ENCODE peak calls at places on chromosomes 11 and 22, in eight cellular contexts. I, Y, D, Q, G, M, T and X are unnamed samples.

GRCh38 chr11:8317164-8317563 is 53.5 kb upstream of the LMO1 start:
- DNase-seq in Y (peak), Q (no peak), T (no peak), G (no peak), M (no peak), D (no peak), I (no peak), X (peak)

GRCh38 chr11:120442031-120442430 is 69.5 kb upstream of the GRIK4 start:
- DNase-seq in Y (no peak), T (no peak), D (no peak), Q (no peak), M (no peak), G (no peak), I (no peak), X (no peak)

GRCh38 chr22:20577549-20577975 is 70.2 kb downstream of the MED15 start:
- DNase-seq in I (no peak), Q (no peak), G (no peak), M (no peak), Y (no peak), D (no peak), T (peak), X (no peak)

GRCh38 chr11:59706518-59707285 is 6.9 kb downstream of the OR10V1 start:
- DNase-seq in D (no peak), Y (peak), Q (peak), M (no peak), I (peak), T (peak), G (no peak), X (no peak)

GRCh38 chr11:11978792-11979486 is 29.5 kb downstream of the DKK3 start:
- DNase-seq in Y (peak), T (peak), G (no peak), D (no peak), Q (no peak), M (no peak), I (no peak), X (no peak)

GRCh38 chr11:10208045-10208674 is 85.9 kb downstream of the SBF2 start:
- DNase-seq in M (no peak), Y (peak), D (no peak), I (no peak), T (peak), Q (peak), G (peak), X (no peak)

GRCh38 chr11:33773399-33774355 is 643 bp downstream of the FBXO3 start:
- DNase-seq in I (no peak), D (peak), T (no peak), Q (peak), G (peak), Y (no peak), M (no peak), X (no peak)

GRCh38 chr22:32281092-32281491 is 25.9 kb upstream of the SLC5A4 start:
- DNase-seq in I (no peak), Q (peak), D (no peak), M (no peak), G (no peak), T (peak), Y (peak), X (no peak)

GRCh38 chr11:38060930-38061329 is 1462.9 kb upstream of the RAG2 start:
- DNase-seq in D (no peak), I (no peak), Q (peak), M (no peak), T (no peak), G (no peak), Y (no peak), X (no peak)

GRCh38 chr22:39932918-39933649 is 27.1 kb upstream of the TMA7B start:
- DNase-seq in Q (peak), M (no peak), G (peak), D (no peak), I (peak), T (peak), Y (peak), X (no peak)

GRCh38 chr22:47013861-47014635 is 251.6 kb downstream of the TBC1D22A start:
- DNase-seq in T (no peak), M (no peak), D (no peak), Y (no peak), Q (no peak), G (no peak), I (no peak), X (no peak)

GRCh38 chr11:83572521-83572920 is 286.4 kb upstream of the CCDC90B start:
- DNase-seq in Y (no peak), M (no peak), Q (no peak), I (no peak), D (no peak), G (no peak), T (peak), X (no peak)

GRCh38 chr11:50275133-50275532 is 242.5 kb downstream of the OR4C45 start:
- DNase-seq in M (no peak), Q (no peak), G (no peak), D (no peak), I (no peak), T (no peak), Y (no peak), X (no peak)
- TF ChIP-seq CTCF in M (no peak), Q (no peak), G (no peak), D (no peak), I (no peak), T (no peak), Y (no peak), X (no peak)

GRCh38 chr11:67689178-67689577 is 14.8 kb upstream of the ALDH3B2 start:
- DNase-seq in I (no peak), G (no peak), D (no peak), M (no peak), Q (no peak), T (no peak), Y (no peak), X (no peak)

GRCh38 chr11:67694875-67695555 is 20.6 kb upstream of the ALDH3B2 start:
- DNase-seq in G (no peak), T (no peak), Y (no peak), Q (no peak), D (no peak), M (no peak), I (no peak), X (no peak)

GRCh38 chr11:67687986-67688385 is 13.6 kb upstream of the ALDH3B2 start:
- DNase-seq in D (no peak), M (no peak), Y (no peak), Q (no peak), G (no peak), T (no peak), I (no peak), X (no peak)

GRCh38 chr11:67695606-67696005 is 21.2 kb upstream of the ALDH3B2 start:
- DNase-seq in G (no peak), T (no peak), D (no peak), Y (no peak), Q (no peak), M (no peak), I (no peak), X (no peak)

DNA sequence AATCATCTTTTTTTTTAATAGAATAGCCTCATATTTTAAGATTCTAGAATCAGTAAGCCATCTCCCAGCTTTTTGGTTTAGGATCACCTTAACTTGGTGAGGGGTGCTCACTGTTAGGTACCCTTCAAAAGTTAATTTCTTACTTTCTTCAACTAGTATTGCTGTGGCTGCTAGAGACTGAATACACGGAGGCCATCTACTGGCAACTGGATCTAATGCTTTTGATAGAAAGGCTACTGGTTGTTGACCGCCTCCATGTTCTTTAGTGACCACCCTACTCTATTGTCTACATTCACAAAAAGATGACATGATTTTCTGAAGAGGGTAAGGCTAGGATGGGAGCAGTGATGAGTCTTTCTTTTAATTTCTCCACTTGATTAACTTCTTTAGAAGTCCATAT is 16.7 kb upstream of the ALDH3B2 start:
- DNase-seq in Y (no peak), M (no peak), D (no peak), T (no peak), G (peak), Q (peak), I (no peak), X (no peak)
- TF ChIP-seq CTCF in Y (peak), M (peak), D (peak), T (no peak), G (peak), Q (peak), I (no peak), X (no peak)

GRCh38 chr22:44707178-44707577 is 5.2 kb downstream of the PRR5 start:
- DNase-seq in I (no peak), D (no peak), T (no peak), Y (no peak), Q (no peak), G (no peak), M (no peak), X (no peak)

GRCh38 chr22:44704159-44705021 is 2.4 kb downstream of the PRR5 start:
- DNase-seq in Y (no peak), T (no peak), M (no peak), D (no peak), Q (no peak), G (no peak), I (no peak), X (no peak)

GRCh38 chr22:44703269-44703870 is 1.4 kb downstream of the PRR5 start:
- DNase-seq in D (no peak), I (no peak), M (no peak), T (no peak), Y (no peak), Q (no peak), G (no peak), X (no peak)

GRCh38 chr22:44706488-44706887 is 4.5 kb downstream of the PRR5 start:
- DNase-seq in Y (no peak), I (no peak), Q (no peak), T (no peak), D (no peak), M (no peak), G (no peak), X (no peak)

GRCh38 chr22:44705022-44705297 is 3.0 kb downstream of the PRR5 start:
- DNase-seq in Q (no peak), I (no peak), D (no peak), T (no peak), G (no peak), M (no peak), Y (no peak), X (no peak)
- TF ChIP-seq CTCF in Q (no peak), I (no peak), D (no peak), T (no peak), G (no peak), M (no peak), Y (no peak), X (no peak)

DNA sequence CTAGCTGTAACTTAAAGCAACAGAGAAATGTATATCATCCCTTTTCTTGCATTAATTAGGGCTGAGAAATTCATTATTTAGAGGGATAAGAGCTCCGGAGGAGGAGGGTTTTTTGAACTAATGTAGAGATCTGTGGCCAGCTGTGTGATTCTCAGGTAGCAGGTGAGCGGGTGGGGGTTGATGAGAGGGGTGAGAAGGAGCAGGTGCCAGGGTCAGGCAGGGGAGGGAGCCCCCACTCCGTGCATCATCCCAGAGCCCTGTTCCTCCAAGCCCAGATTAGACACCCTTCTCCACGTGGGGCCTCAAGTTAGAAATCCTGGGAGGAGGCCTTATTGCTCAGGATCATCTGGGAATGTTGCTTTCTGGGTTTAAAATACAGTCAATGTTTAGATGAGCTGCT is 24.9 kb downstream of the ZBTB16 start:
- DNase-seq in I (no peak), Y (no peak), D (no peak), M (no peak), Q (no peak), T (no peak), G (no peak), X (no peak)
- TF ChIP-seq CTCF in I (no peak), Y (no peak), D (no peak), M (no peak), Q (no peak), T (no peak), G (no peak), X (no peak)

GRCh38 chr11:43712676-43713075 is 32.1 kb downstream of the HSD17B12 start:
- DNase-seq in G (no peak), Q (no peak), I (no peak), T (no peak), M (no peak), Y (no peak), D (no peak), X (no peak)

GRCh38 chr11:43709689-43710088 is 29.2 kb downstream of the HSD17B12 start:
- DNase-seq in T (no peak), Y (no peak), D (no peak), G (no peak), M (no peak), Q (no peak), I (no peak), X (no peak)

GRCh38 chr11:43706631-43707030 is 26.1 kb downstream of the HSD17B12 start:
- DNase-seq in Y (no peak), D (no peak), Q (no peak), M (no peak), T (no peak), G (no peak), I (no peak), X (no peak)

DNA sequence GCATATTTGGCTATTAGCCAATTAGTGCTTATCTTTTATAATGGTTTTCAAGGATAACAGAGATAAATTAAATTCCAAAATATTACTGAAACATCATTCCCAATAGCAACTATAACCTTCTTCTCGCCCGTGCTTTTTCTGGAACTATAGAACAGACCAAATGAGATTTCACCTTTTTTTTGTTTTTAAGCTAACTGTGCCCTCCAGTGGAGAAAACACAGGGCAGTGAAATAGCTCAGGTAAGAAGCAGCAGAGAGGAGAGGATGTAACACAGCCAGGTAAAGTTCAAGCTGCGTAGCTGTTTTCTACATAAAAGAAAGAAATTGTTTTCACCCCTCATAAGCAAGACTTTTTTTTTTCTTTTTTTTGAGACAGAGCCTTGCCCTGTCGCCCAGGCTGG is 28.2 kb downstream of the HSD17B12 start:
- DNase-seq in T (no peak), Y (peak), I (no peak), M (no peak), D (no peak), Q (peak), G (no peak), X (no peak)
- TF ChIP-seq CTCF in T (no peak), Y (peak), I (no peak), M (peak), D (peak), Q (peak), G (peak), X (peak)

GRCh38 chr11:62665630-62666258 is 632 bp downstream of the CSKMT start:
- DNase-seq in M (peak), I (peak), Y (peak), T (peak), Q (peak), D (no peak), G (peak), X (no peak)
- TF ChIP-seq CTCF in M (no peak), I (no peak), Y (no peak), T (no peak), Q (no peak), D (no peak), G (no peak), X (no peak)

GRCh38 chr11:109853156-109853776 is 239.9 kb upstream of the ZC3H12C start:
- DNase-seq in G (peak), D (no peak), Q (peak), I (peak), T (peak), Y (peak), M (no peak), X (no peak)
- TF ChIP-seq CTCF in G (peak), D (peak), Q (peak), I (peak), T (peak), Y (peak), M (peak), X (peak)

DNA sequence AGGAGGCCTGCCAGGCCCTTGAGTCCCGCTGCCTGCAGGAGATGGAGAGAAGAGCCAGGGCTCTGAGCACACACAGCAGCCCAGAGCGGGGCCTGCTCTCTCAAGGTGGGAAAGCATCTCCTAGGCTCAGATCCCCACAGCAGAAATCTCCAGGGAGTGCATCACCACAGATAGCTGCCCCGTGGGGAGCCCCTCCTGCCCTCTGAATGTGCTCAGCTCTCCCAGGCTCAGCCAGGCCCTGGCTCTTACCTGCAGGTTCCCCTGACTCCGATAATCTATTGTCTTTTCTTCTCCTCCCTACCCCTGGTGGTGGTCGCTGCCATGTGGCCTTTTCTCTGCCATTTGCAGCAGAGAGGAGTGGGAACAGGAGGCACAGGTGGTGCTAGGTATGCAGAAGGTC is 49.9 kb downstream of the BTG4 start:
- DNase-seq in I (no peak), Q (no peak), M (no peak), T (no peak), Y (no peak), D (no peak), G (no peak), X (peak)
- TF ChIP-seq CTCF in I (no peak), Q (no peak), M (no peak), T (no peak), Y (no peak), D (no peak), G (no peak), X (no peak)

GRCh38 chr11:64355078-64355940 is 3.7 kb upstream of the RPS6KA4 start:
- DNase-seq in Y (peak), I (peak), G (peak), Q (peak), T (peak), D (peak), M (peak), X (peak)

GRCh38 chr11:64358536-64358906 is 441 bp upstream of the RPS6KA4 start:
- DNase-seq in D (no peak), T (no peak), M (no peak), Q (no peak), Y (no peak), G (no peak), I (no peak), X (no peak)

GRCh38 chr11:64357446-64357845 is 1.5 kb upstream of the RPS6KA4 start:
- DNase-seq in G (no peak), Y (no peak), M (no peak), T (no peak), D (no peak), Q (no peak), I (no peak), X (no peak)

GRCh38 chr11:64357904-64358535 is 942 bp upstream of the RPS6KA4 start:
- DNase-seq in I (no peak), Y (no peak), G (no peak), M (no peak), T (no peak), Q (peak), D (no peak), X (no peak)

GRCh38 chr11:64356498-64357411 is 2.2 kb upstream of the RPS6KA4 start:
- DNase-seq in M (no peak), G (peak), D (no peak), I (peak), T (peak), Q (peak), Y (peak), X (no peak)
- TF ChIP-seq CTCF in M (no peak), G (peak), D (peak), I (no peak), T (peak), Q (peak), Y (peak), X (peak)

GRCh38 chr22:22410677-22411076 is 97.9 kb downstream of the ZNF280B start:
- DNase-seq in M (no peak), D (no peak), G (no peak), Y (no peak), I (no peak), Q (no peak), T (no peak), X (no peak)

GRCh38 chr22:22410121-22410520 is 98.4 kb downstream of the ZNF280B start:
- DNase-seq in Y (peak), T (peak), M (no peak), Q (no peak), I (no peak), D (no peak), G (no peak), X (peak)

GRCh38 chr22:22408269-22408668 is 100.3 kb downstream of the ZNF280B start:
- DNase-seq in M (no peak), D (no peak), Y (no peak), I (no peak), T (no peak), G (no peak), Q (no peak), X (no peak)

GRCh38 chr22:22407061-22407460 is 101.5 kb downstream of the ZNF280B start:
- DNase-seq in Y (no peak), Q (no peak), D (no peak), T (no peak), I (no peak), M (no peak), G (no peak), X (no peak)

DNA sequence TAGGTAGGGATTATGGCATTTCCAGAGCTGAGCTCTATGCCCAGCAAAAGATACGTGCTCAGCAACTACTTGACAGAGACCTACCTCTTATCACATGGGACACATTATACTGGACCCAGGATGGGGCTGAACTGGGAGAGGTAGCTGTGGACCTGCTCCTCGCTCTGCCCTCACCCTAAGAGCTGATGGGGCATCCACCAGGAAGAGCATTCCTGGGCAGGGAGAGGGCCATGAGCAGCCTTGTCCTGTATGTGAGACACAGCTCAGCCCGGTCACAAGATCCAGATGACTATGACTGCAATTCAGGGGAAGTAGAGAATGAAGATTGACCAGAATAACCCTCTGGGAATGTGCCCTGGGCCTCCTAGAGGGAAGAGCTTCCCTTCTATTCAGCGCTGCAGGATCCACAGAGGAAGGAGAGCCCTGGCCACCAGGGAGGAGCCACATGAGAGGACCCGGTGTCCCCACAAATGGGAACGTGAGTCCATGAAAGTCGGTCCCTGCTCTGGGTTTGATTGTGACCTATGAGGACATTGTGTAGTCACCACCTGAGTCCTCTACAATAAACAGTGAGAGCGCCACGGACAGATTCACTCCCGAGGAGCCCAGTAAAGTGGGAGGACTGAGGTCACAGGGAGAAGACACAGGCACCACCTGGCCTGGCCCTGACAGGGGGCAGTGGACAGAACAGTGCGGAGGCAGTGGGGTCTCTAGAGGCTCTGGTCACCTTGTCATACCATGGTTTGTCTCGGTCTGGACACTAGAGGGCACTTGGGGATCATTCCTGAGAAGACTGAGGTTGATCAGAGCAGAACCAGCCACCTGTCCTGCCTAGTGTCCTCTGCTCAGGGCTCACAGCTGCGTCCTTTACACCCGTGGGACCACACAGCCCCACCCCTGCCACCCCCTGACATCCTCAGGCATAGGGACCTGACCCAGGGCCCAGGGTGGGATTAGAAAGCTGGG is 99.5 kb downstream of the ZNF280B start:
- DNase-seq in G (peak), Y (peak), Q (peak), I (peak), D (no peak), M (no peak), T (peak), X (no peak)
- TF ChIP-seq CTCF in G (peak), Y (peak), Q (peak), I (peak), D (peak), M (peak), T (peak), X (peak)